ENCODE peak calls at places on chromosomes 1 and 21, in ten cellular contexts. K is A172; Y is NCI-H2029; Z is hepatocyte; G is H54; B is kidney epithelial cell; E is stimulated activated naive CD8-positive, alpha-beta T cell treated with anti-CD3 and anti-CD28 coated beads, Interleukin-15, Interleukin-2, amounts not matched to agents 100 U/mL and 50 U/mL, for 24 hours; Q is left cardiac atrium; P is non-pigmented ciliary epithelial cell; D is stimulated activated CD4-positive, alpha-beta T cell treated with anti-CD3 and anti-CD28 coated beads, Interleukin-1b, Interleukin-23, amount 100 ng/mL, for 1 hour. T is an unnamed sample.

GRCh38 chr1:77834771-77835334 is 53.6 kb upstream of the NEXN start:
- DNase-seq in K (peak), B (no peak), G (no peak), Y (peak), Z (peak), E (no peak), Q (no peak), P (peak), D (no peak), T (no peak)

GRCh38 chr1:107964397-107965111 is 426 bp downstream of the VAV3 start:
- DNase-seq in G (no peak), E (peak), B (no peak), K (no peak), Y (no peak), D (peak), P (no peak), Z (peak), Q (peak), T (peak)

GRCh38 chr1:176897350-176898236 is 266.9 kb downstream of the ASTN1 start:
- DNase-seq in Q (peak), Z (peak), P (peak), K (peak), E (peak), Y (no peak), D (no peak), G (peak), B (no peak), T (no peak)

GRCh38 chr21:36113647-36114428 is 21.0 kb upstream of the CBR3 start:
- DNase-seq in G (no peak), Y (peak), P (no peak), E (peak), D (no peak), Z (no peak), B (no peak), Q (no peak), K (no peak), T (peak)

GRCh38 chr1:44611419-44611818 is 62.9 kb downstream of the TMEM53 start:
- DNase-seq in D (no peak), E (no peak), B (no peak), Y (no peak), K (no peak), P (no peak), Q (no peak), G (no peak), Z (no peak), T (no peak)

GRCh38 chr1:151565500-151566189 is 25.5 kb downstream of the TUFT1 start:
- DNase-seq in K (no peak), Q (no peak), E (no peak), G (no peak), P (no peak), Y (no peak), Z (no peak), B (no peak), D (no peak), T (no peak)

GRCh38 chr1:33256701-33257387 is 552 bp downstream of the ZNF362 start:
- DNase-seq in G (peak), Z (peak), K (peak), E (peak), Y (peak), D (peak), B (peak), Q (peak), P (peak), T (peak)

GRCh38 chr1:184753608-184754478 is 815 bp downstream of the EDEM3 start:
- DNase-seq in Q (peak), E (peak), Y (no peak), K (peak), G (peak), B (no peak), Z (peak), D (no peak), P (no peak), T (no peak)

GRCh38 chr21:41435728-41436127 is 9.7 kb downstream of the MX1 start:
- DNase-seq in G (no peak), Y (no peak), Z (no peak), P (no peak), B (no peak), D (no peak), E (no peak), Q (no peak), K (no peak), T (no peak)

GRCh38 chr1:66641851-66642473 is 108.0 kb downstream of the SGIP1 start:
- DNase-seq in Q (no peak), K (no peak), B (no peak), G (no peak), Z (no peak), Y (no peak), D (no peak), P (no peak), E (no peak), T (no peak)

GRCh38 chr1:223683586-223684487 is 18.3 kb upstream of the CAPN8 start:
- DNase-seq in G (no peak), Q (peak), P (no peak), B (no peak), Y (peak), Z (peak), K (peak), E (peak), D (no peak), T (peak)

GRCh38 chr1:53076721-53077598 is 14.9 kb downstream of the PODN start:
- DNase-seq in D (no peak), E (no peak), Y (no peak), Z (no peak), G (no peak), K (no peak), Q (peak), P (no peak), B (no peak), T (no peak)

GRCh38 chr1:59568158-59568935 is 246.4 kb upstream of the HOOK1 start:
- DNase-seq in P (no peak), Z (no peak), K (peak), G (no peak), Y (no peak), Q (no peak), D (no peak), B (no peak), E (no peak), T (no peak)

GRCh38 chr21:32604484-32604883 is 7.7 kb downstream of the CFAP298 start:
- DNase-seq in Z (no peak), B (no peak), P (no peak), Q (no peak), Y (no peak), K (no peak), D (no peak), E (no peak), G (no peak), T (no peak)

GRCh38 chr1:40476924-40477679 is at the start of gene ZFP69:
- DNase-seq in Z (peak), K (no peak), D (peak), B (no peak), P (no peak), Q (peak), G (peak), E (peak), Y (peak), T (peak)

GRCh38 chr1:172827301-172827700 is 168.4 kb downstream of the FASLG start:
- DNase-seq in Z (no peak), P (no peak), G (no peak), D (no peak), E (no peak), K (no peak), Y (no peak), Q (no peak), B (no peak), T (no peak)

GRCh38 chr1:7609311-7609994 is 161.6 kb upstream of the VAMP3 start:
- DNase-seq in P (no peak), B (no peak), Z (no peak), K (no peak), D (no peak), E (no peak), G (no peak), Q (no peak), Y (peak), T (no peak)

GRCh38 chr1:44694863-44695478 is 20.5 kb downstream of the ARMH1 start:
- DNase-seq in K (no peak), Q (no peak), Y (no peak), G (no peak), D (no peak), P (no peak), E (no peak), B (no peak), Z (no peak), T (no peak)